ENCODE peak calls at places on chromosomes 2 and 18, in seven cellular contexts. Y is neuronal stem cell, P is IMR-90, B is H9, G is mesendoderm, C is H1, L is mesenchymal stem cell. Z is an unnamed sample.

GRCh38 chr18:25256439-25256838 is 95.5 kb downstream of the ZNF521 start:
- DNase-seq in P (no peak), Y (no peak), B (no peak), L (no peak), C (no peak), G (peak), Z (no peak)

GRCh38 chr2:158725496-158725895 is 69.6 kb upstream of the DAPL1 start:
- DNase-seq in L (no peak), G (no peak), C (no peak), Y (no peak), P (no peak), B (no peak), Z (no peak)

GRCh38 chr2:172985139-172985874 is 90.3 kb upstream of the MAP3K20 start:
- DNase-seq in L (peak), Y (no peak), B (no peak), G (peak), C (no peak), P (peak), Z (peak)

GRCh38 chr2:39606585-39606984 is 59.1 kb upstream of the TMEM178A start:
- DNase-seq in C (no peak), L (peak), P (no peak), G (peak), B (peak), Y (no peak), Z (no peak)

GRCh38 chr2:36352024-36352398 is 3.6 kb upstream of the CRIM1 start:
- DNase-seq in G (peak), B (peak), P (peak), Y (no peak), C (no peak), L (peak), Z (peak)

GRCh38 chr2:133657591-133657990 is 89.3 kb upstream of the NCKAP5 start:
- DNase-seq in C (no peak), Y (no peak), G (peak), B (no peak), L (peak), P (peak), Z (peak)

GRCh38 chr18:65235966-65236634 is 514.7 kb upstream of the CDH7 start:
- DNase-seq in C (no peak), Y (no peak), L (peak), P (no peak), B (no peak), G (peak), Z (no peak)

GRCh38 chr2:168705534-168706470 is 96.6 kb upstream of the NOSTRIN start:
- DNase-seq in B (no peak), C (no peak), P (peak), Y (no peak), G (peak), L (peak), Z (no peak)

GRCh38 chr18:39841133-39842041 is 2113.6 kb upstream of the PIK3C3 start:
- DNase-seq in Y (peak), L (peak), G (peak), P (peak), C (peak), B (peak), Z (peak)

GRCh38 chr2:166092889-166093288 is 34.9 kb downstream of the SCN1A start:
- DNase-seq in Y (no peak), C (no peak), B (no peak), P (peak), G (no peak), L (peak), Z (peak)

GRCh38 chr2:42071762-42072161 is 23.9 kb downstream of the PKDCC start:
- DNase-seq in B (no peak), Y (no peak), P (no peak), C (no peak), L (peak), G (no peak), Z (no peak)

GRCh38 chr18:46400449-46400848 is 256.6 kb downstream of the LOXHD1 start:
- DNase-seq in L (no peak), G (no peak), Y (no peak), B (no peak), C (no peak), P (no peak), Z (no peak)

GRCh38 chr2:192298664-192299063 is 103.9 kb upstream of the TMEFF2 start:
- DNase-seq in G (peak), L (no peak), Y (no peak), C (peak), P (no peak), B (peak), Z (no peak)

GRCh38 chr2:45845566-45845965 is 194.1 kb downstream of the PRKCE start:
- DNase-seq in P (no peak), Y (no peak), L (no peak), G (no peak), C (no peak), B (no peak), Z (no peak)

GRCh38 chr2:67522154-67522553 is 125.0 kb downstream of the ETAA1 start:
- DNase-seq in B (no peak), C (no peak), P (no peak), Y (no peak), L (no peak), G (no peak), Z (no peak)
- H3K23ac ChIP-seq in B (no peak), C (no peak), P (no peak), Y (no peak), L (no peak), G (no peak), Z (no peak)

DNA sequence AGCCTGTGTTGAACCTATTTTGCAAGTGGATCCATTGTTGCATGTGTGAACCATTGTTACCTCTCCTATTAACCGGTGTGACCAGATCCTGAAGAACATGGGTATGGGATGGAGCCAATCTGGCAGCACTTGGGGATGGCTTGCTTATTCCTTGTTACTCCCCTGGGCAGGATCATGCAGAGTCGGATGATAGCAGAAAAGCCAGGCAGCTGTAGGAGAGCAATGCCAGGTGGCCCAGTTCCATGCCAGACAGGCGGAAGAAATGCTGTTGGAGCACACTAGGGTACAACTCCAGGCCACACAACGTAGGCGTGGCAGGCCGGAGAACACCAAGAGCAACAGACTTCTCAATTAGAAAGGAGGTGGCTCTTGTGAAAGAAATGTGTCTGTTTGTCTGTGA is 16.3 kb upstream of the MYO1B start:
- DNase-seq in C (no peak), L (no peak), B (no peak), G (no peak), P (no peak), Y (no peak), Z (no peak)
- H3K18ac ChIP-seq in C (no peak), L (peak), B (no peak), G (no peak), P (no peak), Y (no peak), Z (no peak)

GRCh38 chr18:32688821-32689220 is 84.0 kb downstream of the KLHL14 start:
- DNase-seq in Y (no peak), P (no peak), G (no peak), L (no peak), C (no peak), B (no peak), Z (no peak)
- H3K23ac ChIP-seq in Y (no peak), P (no peak), G (no peak), L (no peak), C (no peak), B (no peak), Z (no peak)

GRCh38 chr2:59233448-59233847 is 992.3 kb upstream of the FANCL start:
- DNase-seq in G (no peak), L (no peak), Y (no peak), P (no peak), B (no peak), C (no peak), Z (no peak)
- H3K18ac ChIP-seq in G (no peak), L (no peak), Y (no peak), P (no peak), B (no peak), C (no peak), Z (no peak)

GRCh38 chr2:23756593-23757292 is 170.2 kb downstream of the ATAD2B start:
- DNase-seq in L (no peak), P (no peak), Y (no peak), C (no peak), G (no peak), B (no peak), Z (peak)

GRCh38 chr2:23751747-23752265 is 175.1 kb downstream of the ATAD2B start:
- DNase-seq in Y (no peak), P (no peak), C (no peak), G (peak), B (no peak), L (no peak), Z (peak)

GRCh38 chr2:23757686-23758433 is 169.1 kb downstream of the ATAD2B start:
- DNase-seq in G (peak), Y (no peak), P (peak), B (no peak), C (no peak), L (peak), Z (peak)

GRCh38 chr2:23754970-23755369 is 172.0 kb downstream of the ATAD2B start:
- DNase-seq in C (no peak), G (peak), L (no peak), P (no peak), B (no peak), Y (no peak), Z (no peak)

DNA sequence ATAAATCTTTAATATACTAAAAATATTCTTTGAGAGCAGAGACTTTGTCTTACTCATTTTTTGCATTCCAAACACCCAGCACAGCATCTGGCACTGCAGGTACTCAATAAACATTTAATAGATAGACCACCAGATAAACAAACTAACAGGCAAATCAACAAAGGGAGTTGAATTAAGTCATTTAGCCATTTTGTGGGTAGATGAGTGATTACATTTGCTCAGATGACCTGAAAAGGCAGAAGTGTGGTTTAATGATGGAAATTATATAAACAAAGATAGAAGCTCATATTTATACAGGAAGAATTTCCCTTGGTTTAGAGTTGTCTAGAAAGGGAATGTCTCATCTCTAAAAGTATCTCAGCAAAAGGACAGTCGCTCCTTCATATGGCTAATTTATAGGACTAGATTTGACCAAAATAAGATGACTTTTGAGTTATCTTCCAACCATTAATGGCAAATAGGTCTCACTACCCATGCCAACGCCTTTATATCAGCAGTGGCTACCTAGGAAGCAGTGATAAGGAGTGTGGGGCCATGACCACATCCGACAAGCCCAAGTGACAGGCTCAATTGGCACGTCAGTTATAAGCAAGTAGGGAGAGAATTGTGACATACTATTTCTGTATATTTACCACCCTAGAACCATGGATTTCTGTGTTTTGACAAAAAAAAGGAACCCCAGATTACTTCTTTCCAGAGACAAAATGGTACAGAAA is 173.5 kb downstream of the ATAD2B start:
- DNase-seq in B (no peak), Y (no peak), C (no peak), G (peak), P (peak), L (no peak), Z (peak)
- H3K23ac ChIP-seq in B (no peak), Y (no peak), C (no peak), G (no peak), P (peak), L (no peak), Z (no peak)

GRCh38 chr2:108611021-108611420 is 76.8 kb downstream of the LIMS1 start:
- DNase-seq in G (no peak), B (no peak), Y (no peak), P (no peak), C (no peak), L (no peak), Z (no peak)
- H3K18ac ChIP-seq in G (no peak), B (no peak), Y (no peak), P (no peak), C (no peak), L (no peak), Z (no peak)